ENCODE peak calls at places on chromosomes 13 and 19, in six cellular contexts. One of them, this sample, is unnamed. For H3K27me3, the result is how much of the 10 kb centered on the place peaks cover.

GRCh38 chr19:3653865-3654513 is 27.4 kb upstream of the CACTIN start:
- DNase-seq in neural progenitor cell: peak
- DNase-seq in mammary epithelial cell: no peak
- DNase-seq in colonic mucosa: no peak
- DNase-seq in IMR-90: no peak
- DNase-seq in fibroblast of lung: no peak
- DNase-seq in this sample: no peak

GRCh38 chr19:2474232-2475017 is 1.5 kb upstream of the GADD45B start:
- DNase-seq in fibroblast of lung: peak
- DNase-seq in IMR-90: peak
- DNase-seq in neural progenitor cell: peak
- DNase-seq in colonic mucosa: peak
- DNase-seq in mammary epithelial cell: peak
- DNase-seq in this sample: peak

GRCh38 chr19:30255783-30256509 is 116.2 kb upstream of the ZNF536 start:
- DNase-seq in IMR-90: no peak
- DNase-seq in fibroblast of lung: no peak
- DNase-seq in colonic mucosa: no peak
- DNase-seq in mammary epithelial cell: no peak
- DNase-seq in neural progenitor cell: peak
- DNase-seq in this sample: no peak

GRCh38 chr19:48738557-48739399 is 1.6 kb downstream of the RASIP1 start:
- DNase-seq in fibroblast of lung: peak
- DNase-seq in neural progenitor cell: peak
- DNase-seq in colonic mucosa: peak
- DNase-seq in mammary epithelial cell: peak
- DNase-seq in IMR-90: peak
- DNase-seq in this sample: peak

GRCh38 chr13:25744176-25744575 is 307.6 kb downstream of the SHISA2 start:
- DNase-seq in IMR-90: no peak
- DNase-seq in neural progenitor cell: no peak
- DNase-seq in colonic mucosa: no peak
- DNase-seq in fibroblast of lung: no peak
- DNase-seq in mammary epithelial cell: no peak
- DNase-seq in this sample: peak

GRCh38 chr19:12411893-12412292 is 10.8 kb upstream of the ZNF799 start:
- DNase-seq in IMR-90: no peak
- DNase-seq in neural progenitor cell: no peak
- DNase-seq in mammary epithelial cell: no peak
- DNase-seq in colonic mucosa: no peak
- DNase-seq in fibroblast of lung: no peak
- DNase-seq in this sample: no peak

GRCh38 chr13:79525051-79525450 is 44.1 kb downstream of the NDFIP2 start:
- DNase-seq in neural progenitor cell: no peak
- DNase-seq in IMR-90: no peak
- DNase-seq in colonic mucosa: no peak
- DNase-seq in mammary epithelial cell: no peak
- DNase-seq in fibroblast of lung: no peak
- DNase-seq in this sample: no peak

GRCh38 chr19:50203281-50204080 is at the start of gene MYH14:
- DNase-seq in neural progenitor cell: peak
- DNase-seq in IMR-90: no peak
- DNase-seq in fibroblast of lung: no peak
- DNase-seq in colonic mucosa: peak
- DNase-seq in mammary epithelial cell: no peak
- DNase-seq in this sample: peak

GRCh38 chr13:32639502-32640105 is 53.4 kb downstream of the PDS5B start:
- DNase-seq in IMR-90: peak
- DNase-seq in fibroblast of lung: peak
- DNase-seq in colonic mucosa: peak
- DNase-seq in neural progenitor cell: peak
- DNase-seq in mammary epithelial cell: peak
- DNase-seq in this sample: peak

DNA sequence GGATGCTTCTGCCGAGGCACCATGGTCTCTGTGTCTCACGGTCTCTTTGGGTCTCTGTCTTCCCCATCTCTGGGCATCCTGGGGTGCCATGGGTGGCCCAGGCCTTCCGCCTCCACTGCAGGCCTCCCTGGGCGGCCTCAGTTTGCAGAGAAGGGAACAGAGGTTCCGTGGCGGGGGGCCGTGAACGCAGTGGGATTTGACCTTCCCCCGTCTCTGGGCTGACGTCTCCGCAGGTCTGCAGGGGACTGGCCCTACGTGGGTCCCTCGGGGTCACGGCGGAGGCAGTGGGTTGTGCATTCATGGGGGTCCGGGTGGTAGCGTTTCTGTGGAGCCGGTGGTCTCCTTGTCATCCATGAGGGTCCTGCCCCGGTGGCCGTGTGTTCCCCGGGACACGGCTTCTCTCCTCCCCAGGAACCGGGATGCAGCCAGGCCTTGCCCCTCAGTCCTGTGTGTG is 4.6 kb downstream of the EFNA2 start:
- DNase-seq in colonic mucosa: no peak
- DNase-seq in IMR-90: no peak
- DNase-seq in mammary epithelial cell: no peak
- DNase-seq in neural progenitor cell: no peak
- DNase-seq in fibroblast of lung: no peak
- DNase-seq in this sample: no peak
- H3K27me3 ChIP-seq in colonic mucosa: under half
- H3K27me3 ChIP-seq in IMR-90: under half
- H3K27me3 ChIP-seq in mammary epithelial cell: under half
- H3K27me3 ChIP-seq in neural progenitor cell: under half
- H3K27me3 ChIP-seq in fibroblast of lung: under half
- H3K27me3 ChIP-seq in this sample: half or more

GRCh38 chr19:40278361-40279045 is 6.6 kb downstream of the AKT2 start:
- DNase-seq in mammary epithelial cell: no peak
- DNase-seq in IMR-90: no peak
- DNase-seq in colonic mucosa: no peak
- DNase-seq in fibroblast of lung: no peak
- DNase-seq in neural progenitor cell: no peak
- DNase-seq in this sample: no peak
- H3K4me3 ChIP-seq in mammary epithelial cell: no peak
- H3K4me3 ChIP-seq in IMR-90: no peak
- H3K4me3 ChIP-seq in colonic mucosa: no peak
- H3K4me3 ChIP-seq in fibroblast of lung: peak
- H3K4me3 ChIP-seq in neural progenitor cell: no peak
- H3K4me3 ChIP-seq in this sample: peak

GRCh38 chr19:43755256-43755801 is 567 bp upstream of the SMG9 start:
- DNase-seq in IMR-90: peak
- DNase-seq in fibroblast of lung: peak
- DNase-seq in mammary epithelial cell: peak
- DNase-seq in neural progenitor cell: peak
- DNase-seq in colonic mucosa: peak
- DNase-seq in this sample: peak

GRCh38 chr19:43751466-43752220 is 3.1 kb downstream of the SMG9 start:
- DNase-seq in colonic mucosa: no peak
- DNase-seq in mammary epithelial cell: peak
- DNase-seq in fibroblast of lung: no peak
- DNase-seq in neural progenitor cell: no peak
- DNase-seq in IMR-90: peak
- DNase-seq in this sample: no peak

GRCh38 chr19:43752287-43752875 is 2.4 kb downstream of the SMG9 start:
- DNase-seq in mammary epithelial cell: no peak
- DNase-seq in colonic mucosa: no peak
- DNase-seq in fibroblast of lung: no peak
- DNase-seq in neural progenitor cell: no peak
- DNase-seq in IMR-90: no peak
- DNase-seq in this sample: no peak

GRCh38 chr19:43754562-43755255 is at the start of gene SMG9:
- DNase-seq in mammary epithelial cell: peak
- DNase-seq in fibroblast of lung: peak
- DNase-seq in neural progenitor cell: peak
- DNase-seq in colonic mucosa: peak
- DNase-seq in IMR-90: peak
- DNase-seq in this sample: peak

DNA sequence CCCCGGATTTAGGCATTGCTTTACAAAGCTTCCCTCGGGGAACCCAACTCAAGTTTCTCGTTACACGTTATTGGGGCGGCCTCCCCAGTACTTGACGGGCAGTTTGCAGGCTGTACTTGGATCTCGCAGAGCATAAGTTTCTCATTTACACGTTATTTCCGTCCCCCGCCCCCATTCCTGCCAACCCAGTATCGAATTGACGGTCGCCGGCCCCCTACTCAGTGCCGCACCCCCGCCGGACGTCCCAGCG is 525 bp downstream of the SMG9 start:
- DNase-seq in mammary epithelial cell: no peak
- DNase-seq in colonic mucosa: no peak
- DNase-seq in neural progenitor cell: no peak
- DNase-seq in IMR-90: no peak
- DNase-seq in fibroblast of lung: no peak
- DNase-seq in this sample: no peak
- H3K9ac ChIP-seq in mammary epithelial cell: peak
- H3K9ac ChIP-seq in colonic mucosa: peak
- H3K9ac ChIP-seq in neural progenitor cell: peak
- H3K9ac ChIP-seq in IMR-90: peak
- H3K9ac ChIP-seq in fibroblast of lung: peak
- H3K9ac ChIP-seq in this sample: peak

DNA sequence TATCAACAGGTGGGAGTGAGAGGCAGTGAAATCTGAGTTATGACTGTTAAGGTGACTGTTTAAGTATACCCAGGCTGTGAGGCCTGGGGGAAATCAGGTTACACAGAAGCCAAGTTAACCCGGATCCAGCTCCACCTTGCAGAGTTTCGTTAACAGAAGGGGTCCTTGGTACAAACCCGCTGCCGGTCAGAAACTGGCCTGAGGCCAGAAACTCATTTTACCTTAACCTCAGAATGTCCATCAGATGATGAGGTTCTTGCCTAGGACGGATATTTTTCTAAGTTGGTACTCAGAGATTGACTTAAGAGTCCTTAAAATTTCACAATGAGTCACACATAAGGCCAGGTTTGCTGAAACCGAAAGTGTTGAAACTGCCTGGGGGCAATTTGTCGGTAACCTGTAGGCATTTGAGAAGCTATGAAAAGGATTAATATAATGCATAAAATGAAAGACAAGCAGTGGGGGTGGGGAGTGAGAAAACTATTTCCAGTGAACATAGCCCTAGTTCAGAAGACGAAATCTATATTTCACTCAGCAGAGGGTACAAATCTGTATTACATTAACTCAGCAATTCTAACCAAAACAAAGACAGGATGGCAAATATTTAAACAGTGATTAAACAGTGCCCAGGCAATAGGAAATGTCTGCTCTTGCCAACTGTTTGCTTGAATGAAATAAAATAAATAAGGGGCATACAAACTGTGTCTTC is 350.6 kb downstream of the KCNRG start:
- DNase-seq in mammary epithelial cell: peak
- DNase-seq in fibroblast of lung: no peak
- DNase-seq in neural progenitor cell: no peak
- DNase-seq in IMR-90: no peak
- DNase-seq in colonic mucosa: no peak
- DNase-seq in this sample: peak
- H3K27me3 ChIP-seq in mammary epithelial cell: under half
- H3K27me3 ChIP-seq in fibroblast of lung: under half
- H3K27me3 ChIP-seq in neural progenitor cell: under half
- H3K27me3 ChIP-seq in IMR-90: under half
- H3K27me3 ChIP-seq in colonic mucosa: under half
- H3K27me3 ChIP-seq in this sample: under half

DNA sequence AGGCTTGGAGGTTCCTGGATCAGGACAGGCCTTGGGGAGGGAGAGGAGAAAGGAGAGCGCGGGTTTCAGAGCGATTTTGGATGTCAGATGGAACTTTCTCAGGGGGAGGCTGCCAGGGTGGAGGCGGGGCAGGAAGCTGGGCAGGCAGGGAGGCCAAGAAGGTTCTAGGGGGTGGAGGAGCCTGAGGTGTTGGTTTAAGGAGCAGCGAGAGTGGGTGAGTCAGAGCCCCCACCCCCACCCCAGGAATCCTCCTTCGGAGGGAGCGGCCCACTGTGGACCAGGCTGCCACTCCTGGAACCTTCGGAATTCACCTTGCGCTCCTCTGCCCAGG is 15.9 kb upstream of the NOP53 start:
- DNase-seq in neural progenitor cell: peak
- DNase-seq in mammary epithelial cell: peak
- DNase-seq in fibroblast of lung: peak
- DNase-seq in IMR-90: peak
- DNase-seq in colonic mucosa: peak
- DNase-seq in this sample: peak
- H3K4me3 ChIP-seq in neural progenitor cell: peak
- H3K4me3 ChIP-seq in mammary epithelial cell: peak
- H3K4me3 ChIP-seq in fibroblast of lung: peak
- H3K4me3 ChIP-seq in IMR-90: no peak
- H3K4me3 ChIP-seq in colonic mucosa: no peak
- H3K4me3 ChIP-seq in this sample: peak

This sample was measured in adipocyte.